ENCODE peak calls at places on chromosomes 13 and 19, in seven cellular contexts. G is H1, V is K562, R is HCT116, J is SK-N-SH, K is GM12878, H is HepG2. L is an unnamed sample.

GRCh38 chr19:38851622-38852230 is 1.9 kb upstream of the HNRNPL start:
- DNase-seq in R (peak), V (peak), G (peak), J (peak), K (no peak), H (peak), L (peak)

GRCh38 chr19:58497634-58498170 is 14.1 kb downstream of the SLC27A5 start:
- DNase-seq in J (no peak), R (no peak), G (no peak), K (no peak), V (no peak), H (no peak), L (no peak)

GRCh38 chr19:4967738-4968461 is 1.0 kb upstream of the KDM4B start:
- DNase-seq in R (no peak), V (no peak), G (no peak), H (no peak), J (no peak), K (no peak), L (no peak)

GRCh38 chr19:16441661-16442071 is 30.1 kb downstream of the EPS15L1 start:
- DNase-seq in J (peak), K (no peak), H (no peak), G (peak), R (no peak), V (peak), L (peak)

GRCh38 chr19:42280761-42281174 is 11.7 kb downstream of the CIC start:
- DNase-seq in V (peak), R (no peak), K (no peak), H (no peak), G (no peak), J (peak), L (no peak)

GRCh38 chr13:24307211-24308067 is 1.9 kb upstream of the C1QTNF9 start:
- DNase-seq in H (peak), G (no peak), J (no peak), K (no peak), V (no peak), R (no peak), L (no peak)

GRCh38 chr19:38273499-38273898 is 9.1 kb downstream of the SPINT2 start:
- DNase-seq in V (no peak), J (no peak), K (no peak), G (no peak), R (no peak), H (no peak), L (no peak)

GRCh38 chr19:31436121-31436776 is 87.0 kb upstream of the TSHZ3 start:
- DNase-seq in J (no peak), G (peak), H (no peak), R (no peak), V (no peak), K (no peak), L (no peak)

GRCh38 chr13:27868639-27869435 is 51.0 kb upstream of the PDX1 start:
- DNase-seq in R (peak), G (no peak), H (no peak), V (no peak), K (no peak), J (no peak), L (no peak)

GRCh38 chr13:95243207-95243606 is 58.0 kb downstream of the ABCC4 start:
- DNase-seq in H (no peak), G (no peak), K (no peak), V (peak), R (no peak), J (no peak), L (no peak)

GRCh38 chr13:84433024-84433423 is 550.8 kb upstream of the SLITRK1 start:
- DNase-seq in J (no peak), H (no peak), G (no peak), V (no peak), R (no peak), K (no peak), L (no peak)

GRCh38 chr13:29459818-29460335 is 135.6 kb downstream of the SLC7A1 start:
- DNase-seq in J (no peak), H (no peak), G (no peak), R (no peak), V (no peak), K (no peak), L (no peak)

GRCh38 chr13:71149498-71150363 is 717.3 kb downstream of the DACH1 start:
- DNase-seq in G (no peak), R (no peak), V (no peak), H (no peak), K (no peak), J (no peak), L (peak)

GRCh38 chr19:14442904-14443631 is 10.0 kb downstream of the PKN1 start:
- DNase-seq in V (no peak), H (no peak), J (no peak), K (no peak), G (no peak), R (no peak), L (no peak)

GRCh38 chr19:11708457-11708856 is 30.3 kb downstream of the ZNF823 start:
- DNase-seq in K (no peak), R (no peak), J (no peak), H (no peak), V (no peak), G (no peak), L (no peak)

GRCh38 chr19:2636897-2637683 is 65.4 kb downstream of the GNG7 start:
- DNase-seq in K (no peak), G (peak), J (peak), R (no peak), H (peak), V (peak), L (peak)

GRCh38 chr13:43061496-43062280 is 38.3 kb downstream of the DNAJC15 start:
- DNase-seq in J (no peak), K (no peak), V (no peak), R (no peak), G (no peak), H (no peak), L (no peak)

GRCh38 chr13:57314897-57315520 is 148.0 kb downstream of the PRR20E start:
- DNase-seq in H (no peak), K (no peak), R (no peak), G (no peak), V (no peak), J (no peak), L (no peak)

GRCh38 chr19:12825259-12826131 is 8.9 kb downstream of the RTBDN start:
- DNase-seq in G (peak), R (no peak), H (no peak), V (peak), K (no peak), J (peak), L (no peak)

GRCh38 chr19:12821761-12822160 is 12.6 kb downstream of the RTBDN start:
- DNase-seq in H (no peak), R (no peak), V (no peak), G (no peak), K (no peak), J (no peak), L (no peak)
- TF ChIP-seq JUND in H (no peak), R (no peak), V (no peak), G (no peak), K (no peak), J (no peak), L (no peak)

GRCh38 chr19:40284251-40284500 is 969 bp downstream of the AKT2 start:
- DNase-seq in R (no peak), J (no peak), K (no peak), V (no peak), G (no peak), H (no peak), L (no peak)
- TF ChIP-seq JUND in R (no peak), J (no peak), K (no peak), V (no peak), G (no peak), H (no peak), L (no peak)

GRCh38 chr19:7210359-7210758 is 83.9 kb downstream of the INSR start:
- DNase-seq in J (no peak), H (no peak), K (no peak), V (no peak), G (no peak), R (no peak), L (no peak)

GRCh38 chr19:7213628-7214328 is 80.4 kb downstream of the INSR start:
- DNase-seq in J (no peak), H (no peak), R (no peak), G (no peak), K (no peak), V (no peak), L (no peak)

GRCh38 chr19:7214329-7215089 is 79.7 kb downstream of the INSR start:
- DNase-seq in J (no peak), R (no peak), H (peak), G (no peak), K (no peak), V (no peak), L (no peak)

GRCh38 chr19:7215176-7215575 is 79.0 kb downstream of the INSR start:
- DNase-seq in V (no peak), G (no peak), R (no peak), J (no peak), K (no peak), H (no peak), L (no peak)

DNA sequence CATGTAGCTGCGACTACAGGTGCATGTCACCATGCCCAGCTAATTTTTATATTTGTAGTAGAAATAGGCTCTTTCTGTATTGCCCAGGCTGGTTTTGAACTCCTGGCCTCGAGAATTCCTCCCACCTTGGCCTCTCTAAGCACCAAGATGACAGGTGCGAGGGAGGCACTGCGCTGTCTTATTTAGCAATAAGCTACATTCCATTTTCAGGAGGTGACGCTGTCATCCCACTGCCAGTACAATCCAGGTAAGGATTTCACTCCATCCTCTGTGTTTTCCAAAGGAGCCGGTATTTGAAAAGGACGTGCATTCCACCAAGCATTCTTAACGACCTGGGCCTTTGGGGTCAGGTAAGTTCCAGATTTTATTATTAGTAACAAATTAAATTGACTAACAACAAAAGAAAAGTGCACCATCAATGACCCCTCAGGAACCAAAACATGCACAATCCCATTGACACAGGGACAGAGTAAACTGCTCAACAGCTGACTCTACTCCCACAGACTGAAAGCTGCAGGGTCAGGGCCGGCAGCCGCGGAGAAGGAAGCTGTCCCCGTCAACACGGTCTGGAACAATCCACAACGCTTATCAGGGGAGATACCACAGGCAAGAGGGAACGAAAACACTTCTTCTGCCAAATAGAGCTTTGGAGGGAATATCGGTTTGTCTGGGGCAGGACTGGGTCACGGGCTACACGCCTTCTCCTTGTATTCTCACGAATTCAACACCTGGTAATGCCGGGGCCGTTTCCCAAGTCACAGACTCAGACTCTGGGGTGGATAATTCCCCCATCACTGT is 82.8 kb downstream of the INSR start:
- DNase-seq in H (no peak), K (no peak), V (no peak), J (no peak), G (no peak), R (no peak), L (no peak)
- TF ChIP-seq JUND in H (no peak), K (no peak), V (no peak), J (no peak), G (no peak), R (no peak), L (no peak)

GRCh38 chr13:110479648-110480047 is 81.9 kb downstream of the RAB20 start:
- DNase-seq in G (no peak), V (no peak), H (no peak), J (no peak), R (no peak), K (no peak), L (no peak)

GRCh38 chr13:110478405-110479214 is 82.9 kb downstream of the RAB20 start:
- DNase-seq in G (no peak), R (no peak), J (no peak), V (no peak), H (no peak), K (no peak), L (no peak)

GRCh38 chr13:110476220-110476617 is 85.3 kb downstream of the RAB20 start:
- DNase-seq in R (no peak), J (no peak), K (no peak), V (no peak), G (no peak), H (no peak), L (no peak)

GRCh38 chr13:110479215-110479545 is 82.3 kb downstream of the RAB20 start:
- DNase-seq in R (no peak), K (no peak), H (no peak), V (no peak), G (no peak), J (no peak), L (no peak)

GRCh38 chr13:110477711-110478245 is 83.7 kb downstream of the RAB20 start:
- DNase-seq in H (no peak), K (no peak), J (no peak), G (no peak), R (no peak), V (no peak), L (no peak)
- TF ChIP-seq JUND in H (no peak), K (no peak), J (no peak), G (no peak), R (no peak), V (no peak), L (no peak)

L was measured in T47D.